ENCODE peak calls at places on chromosomes 3 and 15, in five cellular contexts. N is AG09319, O is Peyer's patch, Y is psoas muscle, A is activated B cell treated with CpG ODN at 0.5 μM for 24 hours. T is an unnamed sample.

GRCh38 chr3:104521606-104522336 is 844.9 kb upstream of the ALCAM start:
- DNase-seq in N (no peak), Y (no peak), A (peak; percentile 49), O (peak; percentile 84), T (no peak)

GRCh38 chr3:133474251-133474801 is 74.5 kb downstream of the BFSP2 start:
- DNase-seq in A (no peak), N (peak; percentile 73), O (peak; percentile 61), Y (peak; percentile 76), T (no peak)

GRCh38 chr3:128495435-128495970 is 2.5 kb upstream of the GATA2 start:
- DNase-seq in N (no peak), Y (no peak), A (no peak), O (peak; percentile 42), T (no peak)

GRCh38 chr3:85360742-85361387 is 402.1 kb downstream of the CADM2 start:
- DNase-seq in N (no peak), A (no peak), Y (no peak), O (no peak), T (peak; percentile 63)

GRCh38 chr3:66473637-66474036 is 27.2 kb downstream of the LRIG1 start:
- DNase-seq in Y (no peak), N (no peak), A (no peak), O (no peak), T (no peak)

GRCh38 chr3:73547427-73548036 is 77.2 kb downstream of the PDZRN3 start:
- DNase-seq in A (no peak), N (peak; percentile 94), O (no peak), Y (no peak), T (no peak)

GRCh38 chr3:86982883-86983282 is 8.1 kb downstream of the VGLL3 start:
- DNase-seq in A (no peak), N (peak; percentile 68), Y (no peak), O (no peak), T (no peak)

GRCh38 chr3:185308126-185308754 is 54.4 kb upstream of the EHHADH start:
- DNase-seq in A (no peak), N (peak; percentile 12), O (peak; percentile 77), Y (no peak), T (peak; percentile 66)

GRCh38 chr15:27231811-27232210 is 260.8 kb downstream of the GABRG3 start:
- DNase-seq in N (no peak), O (no peak), A (no peak), Y (no peak), T (no peak)

GRCh38 chr3:191238321-191238817 is 39.3 kb downstream of the OSTN start:
- DNase-seq in Y (no peak), A (no peak), N (no peak), O (no peak), T (no peak)

GRCh38 chr15:55277715-55278114 is 11.9 kb downstream of the RAB27A start:
- DNase-seq in A (no peak), N (no peak), O (no peak), Y (no peak), T (no peak)

GRCh38 chr15:51499379-51499976 is 123.1 kb downstream of the DMXL2 start:
- DNase-seq in Y (no peak), N (no peak), A (no peak), O (no peak), T (no peak)

GRCh38 chr3:97409612-97410011 is 354.9 kb upstream of the ARL6 start:
- DNase-seq in Y (no peak), N (no peak), A (no peak), O (no peak), T (no peak)

GRCh38 chr15:57570994-57571393 is 20.7 kb upstream of the MYZAP start:
- DNase-seq in Y (no peak), N (no peak), O (no peak), A (no peak), T (no peak)

GRCh38 chr3:86793786-86794185 is 197.2 kb downstream of the VGLL3 start:
- DNase-seq in A (no peak), Y (no peak), O (no peak), N (peak; percentile 90), T (no peak)

GRCh38 chr3:187999821-188000220 is 154.1 kb upstream of the LPP start:
- DNase-seq in A (no peak), N (no peak), Y (no peak), O (peak; percentile 74), T (no peak)

GRCh38 chr3:4335840-4336579 is 32.8 kb downstream of the SETMAR start:
- DNase-seq in O (no peak), Y (no peak), A (no peak), N (no peak), T (no peak)

GRCh38 chr15:41869770-41870688 is 23.8 kb downstream of the SPTBN5 start:
- DNase-seq in O (no peak), Y (no peak), A (no peak), N (no peak), T (no peak)

GRCh38 chr15:29409890-29410289 is 140.3 kb upstream of the NSMCE3 start:
- DNase-seq in N (no peak), A (no peak), O (no peak), Y (no peak), T (no peak)

GRCh38 chr15:69044899-69045298 is 30.4 kb downstream of the NOX5 start:
- DNase-seq in Y (no peak), A (no peak), N (peak; percentile 35), O (no peak), T (no peak)

GRCh38 chr3:108603689-108604088 is 14.2 kb downstream of the DZIP3 start:
- DNase-seq in N (no peak), Y (no peak), O (no peak), A (no peak), T (no peak)

GRCh38 chr3:197478746-197479668 is 76.8 kb downstream of the BDH1 start:
- DNase-seq in Y (no peak), A (no peak), N (no peak), O (no peak), T (no peak)

DNA sequence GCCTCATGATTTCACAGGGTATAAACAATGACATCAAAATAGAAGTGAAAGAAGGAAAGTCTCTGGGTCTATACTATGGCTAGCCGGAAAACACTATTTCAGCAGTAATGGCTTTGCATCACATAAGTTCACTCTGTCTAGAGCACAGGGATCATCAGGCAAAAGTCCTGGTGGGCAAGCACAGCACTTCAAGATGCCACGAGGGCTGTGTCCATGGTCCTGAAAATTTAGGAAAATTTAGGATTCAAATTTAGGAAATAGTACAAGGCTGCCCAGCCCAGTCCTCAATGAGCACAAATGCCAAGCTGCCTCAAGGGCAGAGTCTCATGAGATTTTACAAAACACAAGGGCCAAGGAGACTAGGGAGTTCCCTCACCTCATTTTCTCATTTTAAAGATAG is 54.1 kb downstream of the RORA start:
- DNase-seq in N (no peak), O (no peak), A (no peak), Y (no peak), T (peak; percentile 8)
- TF ChIP-seq CTCF in N (no peak), O (no peak), A (no peak), Y (no peak), T (no peak)

DNA sequence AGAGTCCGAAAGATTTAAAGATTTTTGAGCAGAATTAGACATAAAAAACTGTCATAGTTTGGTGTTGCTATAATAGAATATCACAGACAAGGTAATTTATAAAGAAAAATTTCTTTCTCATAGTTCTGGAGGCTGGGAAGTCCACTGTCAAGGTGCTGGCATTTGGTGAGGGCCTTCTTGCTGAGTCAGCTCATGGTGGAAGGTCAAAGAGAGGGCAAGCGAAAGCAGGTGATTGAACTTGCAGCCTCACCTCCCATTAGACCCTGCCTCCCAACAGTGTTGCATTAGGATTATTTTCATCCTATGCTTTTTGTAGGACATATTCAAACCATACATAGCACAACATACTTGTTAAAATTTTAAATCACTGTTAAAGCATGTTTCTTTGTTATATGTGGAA is 9.9 kb downstream of the SELENOT start:
- DNase-seq in O (no peak), Y (no peak), N (no peak), A (no peak), T (no peak)
- TF ChIP-seq CTCF in O (no peak), Y (no peak), N (no peak), A (no peak), T (no peak)

DNA sequence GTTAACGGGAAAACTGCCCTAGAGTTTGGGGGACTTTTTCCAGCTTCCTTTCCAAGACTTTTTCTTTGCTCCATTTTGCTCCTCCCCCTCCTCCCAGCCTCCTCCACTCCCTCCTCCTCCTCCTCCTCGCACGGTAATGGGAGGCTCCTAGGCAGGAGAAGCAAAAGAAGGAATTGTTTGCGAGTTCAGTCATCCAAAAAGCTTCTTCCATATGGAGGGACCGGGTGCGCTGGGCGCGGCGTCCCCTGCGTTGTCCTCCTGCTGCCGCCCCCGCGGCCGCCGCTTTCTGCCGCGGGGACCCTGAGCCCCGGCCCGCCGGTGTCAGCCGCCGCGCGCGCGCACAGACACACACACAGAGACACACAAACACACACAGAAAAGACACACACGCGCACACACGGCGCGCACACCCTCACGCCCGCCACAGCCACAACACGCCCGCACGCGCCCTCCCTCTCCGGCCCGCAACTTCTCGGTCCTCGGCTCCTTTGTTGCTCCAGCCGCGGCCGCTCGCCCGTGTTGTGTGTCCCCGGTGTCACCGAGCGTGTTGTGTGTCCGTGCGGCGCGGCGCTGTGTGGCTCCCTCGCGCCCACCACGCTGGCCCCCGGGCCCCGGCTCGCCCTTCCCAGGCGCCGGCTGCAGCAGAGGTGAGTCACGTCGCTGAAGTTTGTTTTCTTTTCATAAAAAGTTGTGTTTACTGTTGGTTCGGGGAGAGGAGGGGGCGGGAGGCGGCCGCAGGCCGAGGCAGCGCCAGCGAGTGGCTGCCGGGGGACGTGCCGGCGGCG is at the start of gene BOC:
- DNase-seq in O (no peak), A (no peak), Y (peak; percentile 65), N (no peak), T (peak; percentile 44)
- TF ChIP-seq CTCF in O (no peak), A (no peak), Y (no peak), N (no peak), T (no peak)

GRCh38 chr3:118740722-118741290 is 293.8 kb downstream of the IGSF11 start:
- DNase-seq in Y (no peak), A (no peak), N (no peak), O (no peak), T (no peak)
- TF ChIP-seq CTCF in Y (no peak), A (no peak), N (no peak), O (no peak), T (no peak)

DNA sequence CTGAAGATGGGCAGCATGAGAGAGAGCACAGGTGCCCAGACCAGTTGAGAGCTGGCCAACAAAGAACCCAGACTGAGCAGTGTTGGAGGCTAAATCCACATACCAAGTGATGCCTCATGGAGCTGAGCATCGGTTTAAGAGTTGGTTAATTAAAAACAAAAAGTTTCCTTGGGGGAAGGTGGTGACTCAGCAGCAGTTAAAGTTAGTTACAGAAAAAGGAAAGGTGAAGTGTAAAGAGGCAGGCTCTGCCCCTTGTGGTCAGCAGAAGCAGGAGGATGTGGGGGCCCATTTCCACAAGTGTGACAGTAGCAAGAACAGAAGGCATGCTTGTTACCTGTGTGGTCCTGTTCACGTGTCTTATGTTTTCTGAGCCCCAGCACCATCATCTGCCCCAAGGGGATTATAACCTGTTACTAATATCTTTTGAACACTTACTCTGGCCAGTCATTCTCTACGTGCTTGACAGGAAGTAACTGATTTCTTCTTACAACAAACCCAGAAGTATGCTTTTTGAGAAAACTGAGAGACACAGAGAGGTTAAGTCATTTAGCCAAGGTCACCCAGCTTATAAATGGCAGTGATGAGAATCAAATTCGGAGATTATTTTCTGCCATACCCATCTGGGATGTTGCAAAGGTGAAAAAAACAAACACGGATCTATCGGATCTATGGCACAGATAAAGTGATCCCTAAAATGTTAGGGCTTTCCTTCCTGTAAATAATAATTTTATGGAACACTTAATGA is 91.0 kb downstream of the EPHB1 start:
- DNase-seq in Y (no peak), N (no peak), O (no peak), A (no peak), T (no peak)
- TF ChIP-seq CTCF in Y (no peak), N (peak; percentile 22), O (no peak), A (no peak), T (no peak)